ENCODE peak calls at places on chromosomes 16 and 17, in four cellular contexts. One of them, this sample, is unnamed.

GRCh38 chr17:8294361-8294760 is 839 bp downstream of the SLC25A35 start:
- DNase-seq in fibroblast of pulmonary artery: no peak
- DNase-seq in heart right ventricle: no peak
- DNase-seq in AG04449: no peak
- DNase-seq in this sample: no peak

GRCh38 chr17:77125432-77125901 is 15.3 kb upstream of the SEC14L1 start:
- DNase-seq in fibroblast of pulmonary artery: peak
- DNase-seq in heart right ventricle: no peak
- DNase-seq in AG04449: no peak
- DNase-seq in this sample: peak

GRCh38 chr17:73595068-73595865 is 49.0 kb downstream of the SDK2 start:
- DNase-seq in fibroblast of pulmonary artery: no peak
- DNase-seq in heart right ventricle: peak
- DNase-seq in AG04449: no peak
- DNase-seq in this sample: peak

GRCh38 chr16:46859719-46860152 is 24.4 kb upstream of the GPT2 start:
- DNase-seq in fibroblast of pulmonary artery: peak
- DNase-seq in heart right ventricle: no peak
- DNase-seq in AG04449: no peak
- DNase-seq in this sample: no peak

GRCh38 chr16:4935231-4935855 is 1.6 kb downstream of the PPL start:
- DNase-seq in fibroblast of pulmonary artery: peak
- DNase-seq in heart right ventricle: peak
- DNase-seq in AG04449: no peak
- DNase-seq in this sample: no peak

GRCh38 chr16:1734123-1734522 is 28.1 kb downstream of the MAPK8IP3 start:
- DNase-seq in fibroblast of pulmonary artery: no peak
- DNase-seq in heart right ventricle: no peak
- DNase-seq in AG04449: no peak
- DNase-seq in this sample: no peak

GRCh38 chr17:78239489-78239931 is 8.1 kb downstream of the TMEM235 start:
- DNase-seq in fibroblast of pulmonary artery: no peak
- DNase-seq in heart right ventricle: no peak
- DNase-seq in AG04449: no peak
- DNase-seq in this sample: no peak

GRCh38 chr16:81798311-81799137 is 19.4 kb downstream of the PLCG2 start:
- DNase-seq in fibroblast of pulmonary artery: no peak
- DNase-seq in heart right ventricle: no peak
- DNase-seq in AG04449: no peak
- DNase-seq in this sample: peak

GRCh38 chr17:63641678-63642077 is 19.5 kb downstream of the MAP3K3 start:
- DNase-seq in fibroblast of pulmonary artery: no peak
- DNase-seq in heart right ventricle: no peak
- DNase-seq in AG04449: no peak
- DNase-seq in this sample: no peak

GRCh38 chr17:1907818-1908698 is 78.3 kb downstream of the RPA1 start:
- DNase-seq in fibroblast of pulmonary artery: peak
- DNase-seq in heart right ventricle: no peak
- DNase-seq in AG04449: no peak
- DNase-seq in this sample: peak

GRCh38 chr16:52552643-52553042 is 5.7 kb upstream of the TOX3 start:
- DNase-seq in fibroblast of pulmonary artery: no peak
- DNase-seq in heart right ventricle: no peak
- DNase-seq in AG04449: no peak
- DNase-seq in this sample: no peak

GRCh38 chr16:27972500-27972899 is 91.0 kb downstream of the GSG1L start:
- DNase-seq in fibroblast of pulmonary artery: peak
- DNase-seq in heart right ventricle: no peak
- DNase-seq in AG04449: no peak
- DNase-seq in this sample: peak

GRCh38 chr17:43983515-43984411 is 20.7 kb upstream of the NAGS start:
- DNase-seq in fibroblast of pulmonary artery: no peak
- DNase-seq in heart right ventricle: peak
- DNase-seq in AG04449: no peak
- DNase-seq in this sample: no peak

GRCh38 chr16:74922150-74923138 is 62.5 kb downstream of the WDR59 start:
- DNase-seq in fibroblast of pulmonary artery: no peak
- DNase-seq in heart right ventricle: no peak
- DNase-seq in AG04449: no peak
- DNase-seq in this sample: no peak

GRCh38 chr17:56914641-56915263 is 903 bp upstream of the TRIM25 start:
- DNase-seq in fibroblast of pulmonary artery: peak
- DNase-seq in heart right ventricle: no peak
- DNase-seq in AG04449: no peak
- DNase-seq in this sample: no peak

GRCh38 chr17:78883533-78884131 is 19.4 kb downstream of the CEP295NL start:
- DNase-seq in fibroblast of pulmonary artery: peak
- DNase-seq in heart right ventricle: peak
- DNase-seq in AG04449: peak
- DNase-seq in this sample: peak

GRCh38 chr17:75661531-75661930 is 5.4 kb downstream of the RECQL5 start:
- DNase-seq in fibroblast of pulmonary artery: no peak
- DNase-seq in heart right ventricle: no peak
- DNase-seq in AG04449: no peak
- DNase-seq in this sample: no peak

GRCh38 chr17:8226536-8227237 is 16.3 kb upstream of the AURKB start:
- DNase-seq in fibroblast of pulmonary artery: peak
- DNase-seq in heart right ventricle: peak
- DNase-seq in AG04449: no peak
- DNase-seq in this sample: peak

GRCh38 chr16:3004781-3005284 is 7.9 kb upstream of the CLDN9 start:
- DNase-seq in fibroblast of pulmonary artery: no peak
- DNase-seq in heart right ventricle: no peak
- DNase-seq in AG04449: no peak
- DNase-seq in this sample: no peak

GRCh38 chr16:85503642-85504224 is 109.4 kb upstream of the GSE1 start:
- DNase-seq in fibroblast of pulmonary artery: no peak
- DNase-seq in heart right ventricle: no peak
- DNase-seq in AG04449: no peak
- DNase-seq in this sample: no peak

GRCh38 chr16:85505794-85506339 is 107.3 kb upstream of the GSE1 start:
- DNase-seq in fibroblast of pulmonary artery: no peak
- DNase-seq in heart right ventricle: no peak
- DNase-seq in AG04449: no peak
- DNase-seq in this sample: no peak

GRCh38 chr16:85504242-85504641 is 108.9 kb upstream of the GSE1 start:
- DNase-seq in fibroblast of pulmonary artery: no peak
- DNase-seq in heart right ventricle: no peak
- DNase-seq in AG04449: no peak
- DNase-seq in this sample: no peak

GRCh38 chr16:85498607-85499006 is 114.5 kb upstream of the GSE1 start:
- DNase-seq in fibroblast of pulmonary artery: no peak
- DNase-seq in heart right ventricle: no peak
- DNase-seq in AG04449: no peak
- DNase-seq in this sample: no peak

DNA sequence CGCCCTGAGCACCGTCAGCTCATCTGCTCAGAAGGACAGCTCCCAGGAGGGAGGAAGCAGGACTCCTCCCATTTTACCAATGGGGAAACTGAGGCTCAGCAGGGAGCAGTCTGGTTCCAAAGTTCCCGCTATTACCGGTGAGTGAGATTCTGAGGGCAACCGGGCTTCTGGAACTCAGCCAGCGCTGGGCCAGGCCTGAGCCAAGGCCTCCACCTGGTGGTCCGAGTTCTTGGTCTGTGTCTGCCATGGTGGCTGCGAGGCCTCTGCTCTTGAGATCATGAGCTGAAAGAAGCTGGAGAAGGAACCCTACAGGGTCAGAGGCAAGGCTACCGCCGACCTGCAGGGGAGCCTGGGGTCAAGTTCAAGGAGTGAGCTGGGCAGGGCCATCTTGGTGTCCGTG is 110.8 kb upstream of the GSE1 start:
- DNase-seq in fibroblast of pulmonary artery: no peak
- DNase-seq in heart right ventricle: no peak
- DNase-seq in AG04449: no peak
- DNase-seq in this sample: no peak
- TF ChIP-seq CTCF in fibroblast of pulmonary artery: no peak
- TF ChIP-seq CTCF in heart right ventricle: no peak
- TF ChIP-seq CTCF in AG04449: no peak
- TF ChIP-seq CTCF in this sample: no peak

DNA sequence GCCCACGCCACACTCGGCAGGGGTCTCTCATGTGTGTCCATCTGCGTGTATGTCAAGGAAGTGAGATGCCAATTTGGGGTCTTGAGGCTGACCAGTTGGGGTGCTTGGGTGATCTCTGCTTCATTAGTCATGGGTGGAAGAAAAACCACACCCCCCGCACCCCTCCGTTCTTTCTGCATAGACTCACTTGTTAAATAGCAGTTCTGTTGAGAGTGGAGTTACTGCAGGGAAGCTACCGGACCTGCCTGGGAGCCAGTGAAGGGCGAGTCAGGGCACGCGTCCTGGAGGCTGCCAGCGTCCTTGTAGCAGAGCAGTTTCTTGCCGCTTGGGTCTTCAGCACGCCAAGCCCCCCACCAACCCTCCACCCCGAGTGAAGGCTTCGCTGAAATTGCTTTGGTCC is 8.5 kb downstream of the SNN start:
- DNase-seq in fibroblast of pulmonary artery: no peak
- DNase-seq in heart right ventricle: no peak
- DNase-seq in AG04449: no peak
- DNase-seq in this sample: no peak
- TF ChIP-seq CTCF in fibroblast of pulmonary artery: no peak
- TF ChIP-seq CTCF in heart right ventricle: no peak
- TF ChIP-seq CTCF in AG04449: no peak
- TF ChIP-seq CTCF in this sample: no peak

GRCh38 chr17:50429793-50430192 is 3.8 kb downstream of the ACSF2 start:
- DNase-seq in fibroblast of pulmonary artery: no peak
- DNase-seq in heart right ventricle: no peak
- DNase-seq in AG04449: no peak
- DNase-seq in this sample: no peak
- TF ChIP-seq CTCF in fibroblast of pulmonary artery: no peak
- TF ChIP-seq CTCF in heart right ventricle: no peak
- TF ChIP-seq CTCF in AG04449: no peak
- TF ChIP-seq CTCF in this sample: no peak

GRCh38 chr17:35119370-35120185 is at the start of gene RAD51D:
- DNase-seq in fibroblast of pulmonary artery: peak
- DNase-seq in heart right ventricle: peak
- DNase-seq in AG04449: no peak
- DNase-seq in this sample: peak

GRCh38 chr17:35121315-35121714 is at the start of gene FNDC8:
- DNase-seq in fibroblast of pulmonary artery: no peak
- DNase-seq in heart right ventricle: no peak
- DNase-seq in AG04449: no peak
- DNase-seq in this sample: no peak

GRCh38 chr17:35116845-35117244 is 2.8 kb downstream of the RAD51D start:
- DNase-seq in fibroblast of pulmonary artery: no peak
- DNase-seq in heart right ventricle: no peak
- DNase-seq in AG04449: no peak
- DNase-seq in this sample: no peak

GRCh38 chr17:35117984-35118383 is 1.7 kb downstream of the RAD51D start:
- DNase-seq in fibroblast of pulmonary artery: peak
- DNase-seq in heart right ventricle: no peak
- DNase-seq in AG04449: no peak
- DNase-seq in this sample: peak
- TF ChIP-seq CTCF in fibroblast of pulmonary artery: peak
- TF ChIP-seq CTCF in heart right ventricle: no peak
- TF ChIP-seq CTCF in AG04449: peak
- TF ChIP-seq CTCF in this sample: peak

GRCh38 chr16:67593288-67593687 is 31.0 kb downstream of the CTCF start:
- DNase-seq in fibroblast of pulmonary artery: no peak
- DNase-seq in heart right ventricle: no peak
- DNase-seq in AG04449: no peak
- DNase-seq in this sample: peak
- TF ChIP-seq CTCF in fibroblast of pulmonary artery: no peak
- TF ChIP-seq CTCF in heart right ventricle: no peak
- TF ChIP-seq CTCF in AG04449: no peak
- TF ChIP-seq CTCF in this sample: no peak

GRCh38 chr16:67613808-67614207 is 31.1 kb upstream of the CARMIL2 start:
- DNase-seq in fibroblast of pulmonary artery: no peak
- DNase-seq in heart right ventricle: no peak
- DNase-seq in AG04449: no peak
- DNase-seq in this sample: peak
- TF ChIP-seq CTCF in fibroblast of pulmonary artery: peak
- TF ChIP-seq CTCF in heart right ventricle: no peak
- TF ChIP-seq CTCF in AG04449: no peak
- TF ChIP-seq CTCF in this sample: peak